ENCODE peak calls at places on chromosomes 11 and 22, in ten cellular contexts. S, U, B, J, R, I, E, F, Q and Z are unnamed samples.

GRCh38 chr11:33530824-33531223 is 169.8 kb downstream of the C11orf91 start:
- DNase-seq in S (no peak), U (no peak), B (no peak), J (peak; percentile 64), R (no peak), I (no peak), E (no peak), F (peak; percentile 67), Q (no peak), Z (no peak)

GRCh38 chr22:46364341-46365165 is 29.0 kb downstream of the TRMU start:
- DNase-seq in S (no peak), U (no peak), B (no peak), J (no peak), R (no peak), I (no peak), E (peak; percentile 41), F (no peak), Q (no peak), Z (no peak)

GRCh38 chr22:36330655-36331305 is 57.0 kb downstream of the MYH9 start:
- DNase-seq in S (no peak), U (no peak), B (no peak), J (peak; percentile 58), R (no peak), I (peak; percentile 39), E (no peak), F (no peak), Q (no peak), Z (no peak)

GRCh38 chr22:31046591-31047226 is 34.4 kb upstream of the SMTN start:
- DNase-seq in S (no peak), U (no peak), B (no peak), J (peak; percentile 44), R (no peak), I (no peak), E (no peak), F (no peak), Q (no peak), Z (no peak)

GRCh38 chr11:27303903-27304302 is 59.1 kb downstream of the CCDC34 start:
- DNase-seq in S (no peak), U (no peak), B (no peak), J (no peak), R (no peak), I (no peak), E (no peak), F (no peak), Q (no peak), Z (no peak)

GRCh38 chr11:6219359-6219758 is 14.0 kb downstream of the C11orf42 start:
- DNase-seq in S (no peak), U (peak; percentile 7), B (no peak), J (peak; percentile 93), R (no peak), I (no peak), E (no peak), F (peak; percentile 80), Q (no peak), Z (no peak)

GRCh38 chr11:9850224-9850895 is 186.5 kb downstream of the SWAP70 start:
- DNase-seq in S (no peak), U (no peak), B (peak; percentile 20), J (peak; percentile 85), R (no peak), I (no peak), E (no peak), F (no peak), Q (no peak), Z (no peak)

GRCh38 chr22:46887978-46888377 is 125.5 kb downstream of the TBC1D22A start:
- DNase-seq in S (no peak), U (no peak), B (no peak), J (no peak), R (no peak), I (no peak), E (no peak), F (no peak), Q (no peak), Z (no peak)

GRCh38 chr11:67397536-67397935 is 4.1 kb downstream of the PPP1CA start:
- DNase-seq in S (no peak), U (no peak), B (peak; percentile 54), J (no peak), R (no peak), I (no peak), E (no peak), F (no peak), Q (no peak), Z (no peak)

GRCh38 chr11:34234086-34234740 is 123.6 kb downstream of the ABTB2 start:
- DNase-seq in S (peak; percentile 71), U (peak; percentile 76), B (peak; percentile 65), J (peak; percentile 81), R (peak; percentile 47), I (peak; percentile 60), E (peak; percentile 57), F (no peak), Q (peak; percentile 56), Z (no peak)

GRCh38 chr11:123507043-123507442 is 77.0 kb downstream of the GRAMD1B start:
- DNase-seq in S (no peak), U (no peak), B (no peak), J (no peak), R (no peak), I (no peak), E (no peak), F (peak; percentile 60), Q (no peak), Z (no peak)

GRCh38 chr11:64913171-64913727 is 3.8 kb downstream of the ATG2A start:
- DNase-seq in S (no peak), U (no peak), B (no peak), J (no peak), R (no peak), I (no peak), E (no peak), F (no peak), Q (no peak), Z (no peak)

GRCh38 chr22:50523806-50524663 is 1.4 kb downstream of the SCO2 start:
- DNase-seq in S (no peak), U (no peak), B (no peak), J (no peak), R (no peak), I (no peak), E (no peak), F (no peak), Q (no peak), Z (no peak)

GRCh38 chr22:19195796-19196731 is 17.5 kb upstream of the SLC25A1 start:
- DNase-seq in S (no peak), U (no peak), B (peak; percentile 88), J (no peak), R (no peak), I (no peak), E (no peak), F (no peak), Q (no peak), Z (no peak)

GRCh38 chr11:19441288-19441687 is 200.5 kb upstream of the E2F8 start:
- DNase-seq in S (no peak), U (no peak), B (no peak), J (no peak), R (no peak), I (no peak), E (no peak), F (no peak), Q (no peak), Z (no peak)

GRCh38 chr11:73288197-73288872 is 16.2 kb downstream of the P2RY6 start:
- DNase-seq in S (no peak), U (no peak), B (no peak), J (no peak), R (no peak), I (peak; percentile 83), E (peak; percentile 32), F (no peak), Q (no peak), Z (no peak)